ENCODE peak calls at places on chromosome 15, in four cellular contexts. One of them, this sample, is unnamed.

GRCh38 chr15:52112203-52112750 is 298 bp downstream of the BCL2L10 start:
- DNase-seq in nephron progenitor cell: no peak
- DNase-seq in fibroblast of the aortic adventitia: no peak
- DNase-seq in PC-3: no peak
- DNase-seq in this sample: peak

GRCh38 chr15:75171408-75171807 is 30.3 kb upstream of the C15orf39 start:
- DNase-seq in nephron progenitor cell: no peak
- DNase-seq in fibroblast of the aortic adventitia: peak
- DNase-seq in PC-3: peak
- DNase-seq in this sample: no peak

GRCh38 chr15:62769604-62770003 is 272.9 kb upstream of the TPM1 start:
- DNase-seq in nephron progenitor cell: no peak
- DNase-seq in fibroblast of the aortic adventitia: peak
- DNase-seq in PC-3: peak
- DNase-seq in this sample: no peak

GRCh38 chr15:77002954-77003912 is 8.3 kb downstream of the PSTPIP1 start:
- DNase-seq in nephron progenitor cell: no peak
- DNase-seq in fibroblast of the aortic adventitia: no peak
- DNase-seq in PC-3: no peak
- DNase-seq in this sample: no peak

GRCh38 chr15:28726102-28726501 is 13.9 kb upstream of the GOLGA8M start:
- DNase-seq in nephron progenitor cell: no peak
- DNase-seq in fibroblast of the aortic adventitia: no peak
- DNase-seq in PC-3: no peak
- DNase-seq in this sample: no peak

GRCh38 chr15:31372635-31373091 is 46.0 kb downstream of the KLF13 start:
- DNase-seq in nephron progenitor cell: peak
- DNase-seq in fibroblast of the aortic adventitia: peak
- DNase-seq in PC-3: peak
- DNase-seq in this sample: peak

GRCh38 chr15:54792526-54792925 is 404.2 kb downstream of the RSL24D1 start:
- DNase-seq in nephron progenitor cell: no peak
- DNase-seq in fibroblast of the aortic adventitia: no peak
- DNase-seq in PC-3: no peak
- DNase-seq in this sample: no peak

GRCh38 chr15:64842099-64842940 is 605 bp downstream of the PLEKHO2 start:
- DNase-seq in nephron progenitor cell: peak
- DNase-seq in fibroblast of the aortic adventitia: peak
- DNase-seq in PC-3: peak
- DNase-seq in this sample: no peak

GRCh38 chr15:93189562-93189961 is 100.6 kb upstream of the RGMA start:
- DNase-seq in nephron progenitor cell: no peak
- DNase-seq in fibroblast of the aortic adventitia: no peak
- DNase-seq in PC-3: no peak
- DNase-seq in this sample: no peak

DNA sequence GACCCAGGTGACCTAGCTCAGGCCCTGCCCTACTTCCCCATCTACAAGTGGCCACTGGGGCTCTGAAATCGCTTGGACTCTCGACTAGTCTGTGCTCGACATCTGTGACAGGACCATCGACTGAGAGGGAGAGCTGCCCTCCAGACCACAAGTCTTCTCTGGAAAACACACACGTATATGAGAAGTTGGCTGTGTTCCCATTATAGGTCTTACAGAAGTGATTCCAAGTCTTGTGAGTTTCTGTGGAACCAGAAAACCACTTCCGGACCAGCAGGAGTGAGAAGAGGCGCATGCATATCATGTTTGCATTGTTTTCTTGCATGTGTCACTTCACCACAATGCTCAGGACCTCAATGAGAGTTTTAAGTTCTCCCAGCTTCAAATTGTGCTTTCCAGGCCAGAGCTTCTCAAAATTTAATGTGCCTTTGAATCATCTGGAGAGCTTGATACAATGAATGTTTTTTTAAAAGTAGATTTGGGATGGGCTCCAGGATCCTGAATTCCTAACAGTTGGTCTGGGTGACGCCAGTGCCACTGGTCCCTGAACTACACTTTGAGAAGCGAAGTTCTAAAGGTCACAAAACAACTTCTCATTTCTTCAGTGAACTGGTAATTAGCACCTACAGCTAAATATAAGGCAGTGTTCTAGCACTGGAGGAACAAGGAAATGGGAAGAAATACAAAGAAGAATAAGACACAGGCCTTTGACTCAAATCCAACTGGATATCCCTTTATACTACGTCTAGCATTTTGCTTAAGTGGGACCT is 15.6 kb downstream of the LIPC start:
- DNase-seq in nephron progenitor cell: no peak
- DNase-seq in fibroblast of the aortic adventitia: peak
- DNase-seq in PC-3: peak
- DNase-seq in this sample: no peak
- TF ChIP-seq CTCF in nephron progenitor cell: no peak
- TF ChIP-seq CTCF in fibroblast of the aortic adventitia: no peak
- TF ChIP-seq CTCF in PC-3: no peak
- TF ChIP-seq CTCF in this sample: no peak

GRCh38 chr15:74127255-74127953 is 3.0 kb upstream of the ISLR2 start:
- DNase-seq in nephron progenitor cell: peak
- DNase-seq in fibroblast of the aortic adventitia: peak
- DNase-seq in PC-3: peak
- DNase-seq in this sample: peak
- TF ChIP-seq CTCF in nephron progenitor cell: peak
- TF ChIP-seq CTCF in fibroblast of the aortic adventitia: peak
- TF ChIP-seq CTCF in PC-3: peak
- TF ChIP-seq CTCF in this sample: peak

GRCh38 chr15:91660174-91660649 is 193.3 kb upstream of the SLCO3A1 start:
- DNase-seq in nephron progenitor cell: no peak
- DNase-seq in fibroblast of the aortic adventitia: no peak
- DNase-seq in PC-3: no peak
- DNase-seq in this sample: no peak
- TF ChIP-seq CTCF in nephron progenitor cell: no peak
- TF ChIP-seq CTCF in fibroblast of the aortic adventitia: no peak
- TF ChIP-seq CTCF in PC-3: no peak
- TF ChIP-seq CTCF in this sample: no peak

GRCh38 chr15:81161215-81161673 is 27.2 kb downstream of the CFAP161 start:
- DNase-seq in nephron progenitor cell: no peak
- DNase-seq in fibroblast of the aortic adventitia: no peak
- DNase-seq in PC-3: no peak
- DNase-seq in this sample: no peak

GRCh38 chr15:81161851-81162250 is 27.8 kb downstream of the CFAP161 start:
- DNase-seq in nephron progenitor cell: no peak
- DNase-seq in fibroblast of the aortic adventitia: no peak
- DNase-seq in PC-3: no peak
- DNase-seq in this sample: no peak

GRCh38 chr15:81157939-81158223 is 23.8 kb downstream of the CFAP161 start:
- DNase-seq in nephron progenitor cell: no peak
- DNase-seq in fibroblast of the aortic adventitia: no peak
- DNase-seq in PC-3: no peak
- DNase-seq in this sample: no peak

GRCh38 chr15:81157195-81157938 is 23.3 kb downstream of the CFAP161 start:
- DNase-seq in nephron progenitor cell: no peak
- DNase-seq in fibroblast of the aortic adventitia: peak
- DNase-seq in PC-3: no peak
- DNase-seq in this sample: no peak

GRCh38 chr15:81160312-81161214 is 26.5 kb downstream of the CFAP161 start:
- DNase-seq in nephron progenitor cell: no peak
- DNase-seq in fibroblast of the aortic adventitia: peak
- DNase-seq in PC-3: no peak
- DNase-seq in this sample: no peak
- TF ChIP-seq CTCF in nephron progenitor cell: no peak
- TF ChIP-seq CTCF in fibroblast of the aortic adventitia: no peak
- TF ChIP-seq CTCF in PC-3: no peak
- TF ChIP-seq CTCF in this sample: no peak

GRCh38 chr15:72154316-72154715 is 36.1 kb downstream of the SENP8 start:
- DNase-seq in nephron progenitor cell: no peak
- DNase-seq in fibroblast of the aortic adventitia: no peak
- DNase-seq in PC-3: no peak
- DNase-seq in this sample: no peak

GRCh38 chr15:72155021-72155621 is 36.9 kb downstream of the SENP8 start:
- DNase-seq in nephron progenitor cell: no peak
- DNase-seq in fibroblast of the aortic adventitia: peak
- DNase-seq in PC-3: peak
- DNase-seq in this sample: no peak

GRCh38 chr15:72156928-72157327 is 38.7 kb downstream of the SENP8 start:
- DNase-seq in nephron progenitor cell: no peak
- DNase-seq in fibroblast of the aortic adventitia: no peak
- DNase-seq in PC-3: no peak
- DNase-seq in this sample: no peak

GRCh38 chr15:72153269-72153668 is 35.1 kb downstream of the SENP8 start:
- DNase-seq in nephron progenitor cell: no peak
- DNase-seq in fibroblast of the aortic adventitia: no peak
- DNase-seq in PC-3: no peak
- DNase-seq in this sample: no peak

DNA sequence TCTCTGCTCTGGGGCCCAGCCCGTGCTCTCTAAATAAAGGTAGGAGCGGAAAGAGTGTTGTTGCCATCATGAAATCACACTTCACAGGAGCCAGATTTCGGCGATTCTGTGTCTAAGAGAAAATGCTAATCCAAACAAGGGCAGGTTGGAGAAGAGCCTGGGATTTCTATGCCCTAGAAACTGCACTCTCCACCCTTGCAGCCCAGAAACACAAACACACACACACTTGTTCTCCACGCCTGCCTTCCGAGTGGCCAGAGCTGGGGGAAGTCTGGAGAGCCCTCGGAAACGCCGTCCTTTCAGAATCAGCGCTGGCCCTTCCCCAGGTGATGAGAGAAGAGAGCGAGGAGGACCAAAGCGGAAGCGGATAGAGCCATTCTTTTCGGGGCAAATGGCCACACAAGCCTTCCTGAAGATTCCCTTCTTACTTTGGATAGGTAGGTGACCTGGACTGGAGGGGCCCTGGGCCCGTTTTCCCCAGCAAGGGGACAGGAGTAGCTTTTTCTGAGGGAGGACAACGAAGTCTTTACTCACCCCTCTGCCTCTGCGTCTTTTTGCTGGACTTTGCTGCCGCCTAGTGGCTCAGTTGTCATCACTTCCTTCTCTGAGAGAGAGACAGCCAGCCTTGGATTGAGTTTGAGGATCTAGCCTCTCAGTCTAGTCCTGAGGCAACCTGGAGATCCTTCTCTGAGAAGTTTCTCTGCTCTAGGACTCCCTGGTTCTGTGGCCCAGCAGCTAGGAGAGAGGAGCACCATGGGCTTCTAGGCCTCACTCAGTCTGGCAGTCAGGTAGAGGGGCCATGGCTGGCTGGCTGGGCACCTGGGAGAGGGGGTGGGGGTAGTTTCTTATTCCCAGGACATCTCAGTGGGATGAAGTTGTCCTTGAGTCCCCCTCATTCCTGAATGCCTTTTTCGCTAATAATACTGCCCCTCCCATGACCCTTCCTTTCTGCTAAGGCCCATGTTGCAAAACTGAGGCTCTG is 37.7 kb downstream of the SENP8 start:
- DNase-seq in nephron progenitor cell: peak
- DNase-seq in fibroblast of the aortic adventitia: peak
- DNase-seq in PC-3: peak
- DNase-seq in this sample: peak
- TF ChIP-seq CTCF in nephron progenitor cell: peak
- TF ChIP-seq CTCF in fibroblast of the aortic adventitia: peak
- TF ChIP-seq CTCF in PC-3: peak
- TF ChIP-seq CTCF in this sample: peak

DNA sequence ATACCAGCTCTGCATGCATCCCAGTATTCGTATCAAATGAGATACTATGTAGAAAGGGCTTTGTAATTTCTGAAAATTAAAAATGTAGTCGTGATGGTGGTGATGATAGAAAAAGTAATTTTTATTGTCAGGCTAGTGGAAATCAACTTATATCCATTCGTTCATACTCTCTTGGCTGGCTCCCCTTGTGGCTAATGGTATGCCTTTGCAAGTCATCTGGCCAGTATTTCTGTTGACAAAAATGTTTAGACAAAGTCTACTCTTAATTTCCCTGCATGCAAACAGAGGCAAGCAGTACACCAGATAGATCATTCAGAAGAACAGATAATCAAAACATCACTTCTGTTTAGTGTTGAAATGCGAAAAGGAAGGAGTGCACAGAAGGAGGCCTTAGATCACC is 49.6 kb upstream of the DUT start:
- DNase-seq in nephron progenitor cell: no peak
- DNase-seq in fibroblast of the aortic adventitia: no peak
- DNase-seq in PC-3: no peak
- DNase-seq in this sample: no peak
- TF ChIP-seq CTCF in nephron progenitor cell: no peak
- TF ChIP-seq CTCF in fibroblast of the aortic adventitia: no peak
- TF ChIP-seq CTCF in PC-3: no peak
- TF ChIP-seq CTCF in this sample: no peak

DNA sequence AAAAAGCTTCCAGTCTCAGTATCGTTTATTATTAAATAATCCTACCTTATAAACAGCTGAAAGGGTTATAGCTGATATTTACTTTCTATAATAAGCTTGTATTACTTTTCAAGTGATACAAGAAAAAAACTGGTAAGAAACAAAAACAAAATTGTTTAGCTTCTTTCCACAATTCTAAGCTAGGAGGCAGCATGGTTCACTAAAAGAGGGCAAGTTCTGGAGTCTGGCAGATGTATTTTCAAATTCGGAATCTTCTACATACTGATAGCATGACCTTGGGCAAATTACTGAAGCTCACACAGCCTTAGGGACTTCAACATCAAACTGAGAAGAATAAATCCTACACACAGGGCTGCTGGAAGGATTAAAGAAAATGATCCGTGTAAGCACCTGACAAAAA is 15.4 kb downstream of the C15orf62 start:
- DNase-seq in nephron progenitor cell: no peak
- DNase-seq in fibroblast of the aortic adventitia: no peak
- DNase-seq in PC-3: peak
- DNase-seq in this sample: no peak
- TF ChIP-seq CTCF in nephron progenitor cell: no peak
- TF ChIP-seq CTCF in fibroblast of the aortic adventitia: no peak
- TF ChIP-seq CTCF in PC-3: peak
- TF ChIP-seq CTCF in this sample: no peak

GRCh38 chr15:71103102-71103676 is 12.1 kb upstream of the THSD4 start:
- DNase-seq in nephron progenitor cell: no peak
- DNase-seq in fibroblast of the aortic adventitia: peak
- DNase-seq in PC-3: peak
- DNase-seq in this sample: no peak
- TF ChIP-seq CTCF in nephron progenitor cell: no peak
- TF ChIP-seq CTCF in fibroblast of the aortic adventitia: peak
- TF ChIP-seq CTCF in PC-3: peak
- TF ChIP-seq CTCF in this sample: no peak

This sample was measured in glutamatergic neuron.